ENCODE peak calls at places on chromosome 22, in six cellular contexts. M is IMR-90, Q is A549, L is K562, P is HepG2, J is GM12878. U is an unnamed sample.

GRCh38 chr22:37802310-37803194 is 5.2 kb upstream of the GCAT start:
- DNase-seq in M (peak; percentile 39), Q (peak; percentile 45), L (peak; percentile 70), P (peak; percentile 54), J (no peak), U (peak; percentile 92)

GRCh38 chr22:19088866-19089595 is 33.2 kb downstream of the DGCR2 start:
- DNase-seq in M (no peak), Q (no peak), L (no peak), P (no peak), J (no peak), U (no peak)

GRCh38 chr22:36425977-36426523 is 38.3 kb upstream of the MYH9 start:
- DNase-seq in M (peak; percentile 53), Q (peak; percentile 53), L (peak; percentile 82), P (peak; percentile 74), J (no peak), U (peak; percentile 57)

GRCh38 chr22:38107692-38108515 is 2.6 kb downstream of the BAIAP2L2 start:
- DNase-seq in M (no peak), Q (peak; percentile 52), L (no peak), P (peak; percentile 93), J (no peak), U (no peak)

GRCh38 chr22:38860291-38861169 is 11.5 kb downstream of the CBX6 start:
- DNase-seq in M (no peak), Q (no peak), L (no peak), P (peak; percentile 38), J (no peak), U (no peak)

GRCh38 chr22:26464312-26464711 is 19.3 kb downstream of the HPS4 start:
- DNase-seq in M (no peak), Q (no peak), L (no peak), P (no peak), J (no peak), U (no peak)

GRCh38 chr22:18005201-18005926 is 19.0 kb downstream of the MICAL3 start:
- DNase-seq in M (no peak), Q (no peak), L (no peak), P (no peak), J (no peak), U (no peak)

GRCh38 chr22:39493759-39494158 is 8.3 kb upstream of the MIEF1 start:
- DNase-seq in M (peak; percentile 92), Q (no peak), L (no peak), P (no peak), J (no peak), U (no peak)

GRCh38 chr22:20761536-20761935 is 12.4 kb upstream of the SERPIND1 start:
- DNase-seq in M (peak; percentile 55), Q (no peak), L (no peak), P (no peak), J (no peak), U (no peak)

DNA sequence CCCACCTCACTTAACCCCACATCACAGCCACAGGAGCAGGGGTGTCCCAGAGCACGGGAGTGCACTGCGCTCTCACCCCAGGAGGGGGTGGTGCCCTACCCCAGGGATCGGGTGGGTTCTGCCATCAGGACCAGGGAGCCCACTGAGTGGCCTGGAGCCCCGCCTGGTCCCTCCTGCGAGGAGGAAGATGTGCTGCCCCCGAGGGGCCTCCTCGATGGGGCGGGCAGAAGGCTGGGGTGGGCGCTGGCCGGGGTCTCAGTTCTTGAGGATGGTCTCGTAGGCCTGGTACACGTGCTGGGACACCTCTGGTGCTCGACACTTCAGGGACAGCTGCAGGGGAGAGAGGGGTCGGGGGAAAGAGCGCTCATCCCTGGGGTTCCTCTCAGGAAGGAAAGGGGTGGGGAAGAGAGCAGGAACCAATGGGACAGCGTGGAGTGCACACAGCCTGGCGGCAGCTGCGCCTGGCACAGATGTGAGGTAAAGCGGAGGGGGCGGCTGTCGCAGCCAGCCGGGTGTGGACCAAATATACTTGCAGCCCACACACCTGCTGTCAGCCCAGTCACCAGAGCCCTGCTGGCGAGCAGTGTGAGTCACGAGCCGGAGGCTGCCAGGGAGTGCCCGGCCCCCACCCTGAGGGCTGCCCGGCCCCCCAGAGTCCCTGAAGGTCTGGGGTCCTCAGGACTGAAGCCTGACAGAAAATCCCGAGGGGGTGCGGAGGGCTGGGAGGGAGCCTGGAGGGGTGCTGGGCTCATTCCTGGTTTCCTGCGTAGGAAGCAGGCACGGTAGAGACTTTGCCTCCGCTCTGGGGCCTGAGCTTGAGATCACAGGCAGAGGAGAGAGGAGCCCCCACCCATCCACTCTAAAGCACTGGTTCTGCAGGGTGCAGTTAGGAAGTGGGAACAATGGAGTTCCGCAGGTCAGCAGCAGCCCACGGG is 13.3 kb upstream of the RASL10A start:
- DNase-seq in M (peak; percentile 22), Q (no peak), L (no peak), P (no peak), J (no peak), U (no peak)
- TF ChIP-seq SMC3 in M (no peak), Q (no peak), L (no peak), P (no peak), J (no peak), U (no peak)

DNA sequence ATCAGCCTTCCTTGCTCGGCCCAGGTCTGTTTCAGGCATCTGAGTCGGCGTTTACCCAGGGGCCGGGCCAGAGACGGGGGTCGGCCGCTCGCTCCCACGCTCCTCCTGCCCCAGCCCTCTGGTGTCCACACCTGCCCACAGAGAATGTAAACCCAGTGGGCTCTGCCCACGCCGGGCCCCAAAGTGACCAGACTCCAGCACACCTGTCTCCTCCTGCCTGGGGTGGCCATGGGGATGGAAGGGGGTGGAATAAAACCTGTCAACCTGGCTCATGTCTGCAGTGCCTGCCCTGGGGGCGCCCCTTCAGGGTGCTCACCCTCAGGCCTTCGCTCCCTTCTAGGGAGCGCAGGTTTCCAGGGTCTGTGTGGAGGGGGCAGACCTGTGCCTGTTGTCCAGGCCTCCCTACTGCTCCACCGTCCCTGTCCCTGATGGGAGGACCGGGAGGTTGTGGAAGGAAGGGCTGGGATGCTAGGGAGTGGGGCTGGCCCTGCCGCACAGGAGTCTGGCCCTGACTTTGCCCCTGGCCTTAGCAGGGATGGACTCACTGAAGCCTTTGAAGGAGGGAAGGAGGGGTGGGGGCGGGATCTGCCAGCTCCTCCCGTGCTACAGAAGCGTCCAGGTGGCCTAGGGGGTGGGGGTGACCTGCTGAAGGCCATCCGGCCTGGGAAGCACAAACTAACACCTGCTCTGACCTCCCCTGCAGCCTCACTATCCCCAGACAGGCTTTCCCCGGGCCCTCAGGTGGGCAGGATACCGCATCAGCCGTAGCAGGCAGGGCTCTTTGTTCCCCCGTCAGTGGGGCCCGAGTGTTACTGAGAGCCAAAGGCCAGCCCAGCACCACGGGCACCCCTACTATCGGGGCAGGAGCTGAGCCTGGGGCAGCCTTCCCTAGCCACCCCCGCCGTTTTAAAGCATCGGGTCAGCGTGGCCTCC is 14.7 kb upstream of the ARHGAP8 start:
- DNase-seq in M (no peak), Q (no peak), L (no peak), P (no peak), J (no peak), U (peak; percentile 31)
- TF ChIP-seq SMC3 in M (no peak), Q (no peak), L (no peak), P (no peak), J (no peak), U (no peak)

GRCh38 chr22:31680764-31681624 is 19.0 kb upstream of the PISD start:
- DNase-seq in M (peak; percentile 79), Q (no peak), L (no peak), P (no peak), J (no peak), U (no peak)
- TF ChIP-seq SMC3 in M (no peak), Q (no peak), L (no peak), P (no peak), J (no peak), U (no peak)

GRCh38 chr22:23101524-23101923 is 31.2 kb downstream of the GNAZ start:
- DNase-seq in M (no peak), Q (no peak), L (no peak), P (no peak), J (no peak), U (no peak)

GRCh38 chr22:23103199-23103954 is 33.1 kb downstream of the GNAZ start:
- DNase-seq in M (no peak), Q (no peak), L (no peak), P (no peak), J (no peak), U (no peak)

GRCh38 chr22:23102776-23103175 is 32.5 kb downstream of the GNAZ start:
- DNase-seq in M (no peak), Q (no peak), L (no peak), P (no peak), J (no peak), U (no peak)

GRCh38 chr22:23100124-23100801 is 29.9 kb downstream of the GNAZ start:
- DNase-seq in M (no peak), Q (no peak), L (no peak), P (no peak), J (no peak), U (no peak)

DNA sequence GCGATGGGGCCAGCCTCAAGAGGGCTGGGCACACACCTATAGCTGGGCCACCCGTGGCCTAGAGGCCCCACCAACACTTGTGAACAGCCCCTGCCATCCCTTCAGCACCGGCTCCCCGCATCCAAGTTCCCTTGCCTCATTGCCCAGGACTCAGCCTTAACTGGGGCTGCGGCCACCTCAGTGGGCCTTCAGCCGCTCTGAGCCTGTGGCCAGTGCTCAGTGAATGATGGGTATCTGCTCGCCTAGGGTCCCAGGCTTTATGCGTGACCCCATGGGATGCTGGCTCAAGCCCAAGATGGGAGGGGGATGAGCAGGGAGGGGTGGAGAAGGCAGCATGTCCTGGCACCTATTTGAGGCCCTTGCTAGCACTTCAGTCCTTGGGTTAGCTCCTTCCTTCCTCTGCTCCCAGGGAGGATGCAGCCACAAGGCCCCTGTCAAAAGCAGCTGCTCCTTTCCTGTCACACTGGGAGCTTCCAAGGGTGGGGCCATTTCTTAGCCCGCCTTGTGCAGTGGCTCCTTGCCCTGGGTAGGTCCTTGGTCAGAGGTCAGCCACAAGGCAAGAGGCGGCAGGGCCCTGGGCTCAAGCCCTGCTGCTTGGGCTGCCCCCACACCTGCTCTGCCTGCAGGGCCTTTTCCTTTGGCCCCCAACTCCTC is 31.8 kb downstream of the GNAZ start:
- DNase-seq in M (no peak), Q (no peak), L (no peak), P (no peak), J (no peak), U (no peak)
- TF ChIP-seq SMC3 in M (no peak), Q (no peak), L (no peak), P (no peak), J (no peak), U (no peak)

GRCh38 chr22:50027639-50028537 is 15.3 kb upstream of the IL17REL start:
- DNase-seq in M (peak; percentile 13), Q (peak; percentile 61), L (no peak), P (no peak), J (no peak), U (peak; percentile 84)
- TF ChIP-seq SMC3 in M (no peak), Q (no peak), L (no peak), P (no peak), J (no peak), U (no peak)

DNA sequence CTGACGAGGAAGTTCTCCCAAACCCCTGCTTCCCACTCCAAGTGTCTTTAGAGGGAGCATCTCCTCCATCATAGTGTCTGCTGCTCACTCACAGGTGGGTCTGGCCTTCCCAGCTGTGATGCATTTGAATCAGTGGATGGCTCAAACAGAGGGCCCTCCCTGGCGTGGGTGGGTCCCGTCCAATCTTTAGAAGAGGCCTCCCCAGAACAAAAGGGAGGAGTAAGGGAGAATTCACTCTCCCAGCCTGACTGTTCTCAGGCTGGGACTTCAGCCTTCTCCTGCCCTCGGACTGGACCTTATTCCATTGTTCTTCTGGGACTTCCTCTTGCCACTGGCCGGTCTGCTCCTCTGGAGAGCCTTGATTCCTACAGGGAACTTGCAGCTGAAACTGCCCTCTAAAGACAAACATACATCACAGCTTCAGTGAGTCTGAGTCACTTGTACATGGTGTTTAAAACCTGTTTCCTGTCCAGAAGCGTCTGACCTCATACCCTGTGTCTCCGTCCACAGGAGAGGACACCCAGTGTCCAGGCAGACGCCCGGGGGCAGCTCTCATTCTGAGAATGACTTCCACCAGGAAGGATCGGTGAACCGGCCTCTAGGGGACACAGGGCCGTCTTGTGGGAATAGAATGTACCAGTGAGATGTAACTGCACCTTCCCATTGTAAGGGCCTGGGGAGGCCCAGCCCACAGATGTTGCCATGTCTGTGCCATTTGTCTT is 234.7 kb downstream of the BRD1 start:
- DNase-seq in M (no peak), Q (no peak), L (no peak), P (no peak), J (no peak), U (no peak)
- TF ChIP-seq SMC3 in M (no peak), Q (no peak), L (no peak), P (no peak), J (no peak), U (no peak)

U was measured in SK-N-SH.